ENCODE peak calls at places on chromosomes 12 and 14, in five cellular contexts. One of them, this sample, is unnamed.

GRCh38 chr12:105048315-105048714 is 35.9 kb downstream of the ALDH1L2 start:
- DNase-seq in brain microvascular endothelial cell: no peak
- DNase-seq in stimulated activated CD4-positive, alpha-beta T cell treated with anti-CD3 and anti-CD28 coated beads, TNF-alpha, amount 100 ng/mL, for 1 hour: no peak
- DNase-seq in GM19239: no peak
- DNase-seq in Peyer's patch: no peak
- DNase-seq in this sample: no peak

GRCh38 chr12:108017658-108018057 is 111.4 kb upstream of the WSCD2 start:
- DNase-seq in brain microvascular endothelial cell: no peak
- DNase-seq in stimulated activated CD4-positive, alpha-beta T cell treated with anti-CD3 and anti-CD28 coated beads, TNF-alpha, amount 100 ng/mL, for 1 hour: no peak
- DNase-seq in GM19239: no peak
- DNase-seq in Peyer's patch: no peak
- DNase-seq in this sample: no peak

GRCh38 chr12:25041006-25041741 is 92.3 kb upstream of the BCAT1 start:
- DNase-seq in brain microvascular endothelial cell: no peak
- DNase-seq in stimulated activated CD4-positive, alpha-beta T cell treated with anti-CD3 and anti-CD28 coated beads, TNF-alpha, amount 100 ng/mL, for 1 hour: no peak
- DNase-seq in GM19239: no peak
- DNase-seq in Peyer's patch: peak
- DNase-seq in this sample: no peak

GRCh38 chr12:116937640-116938039 is 26.9 kb downstream of the FBXW8 start:
- DNase-seq in brain microvascular endothelial cell: no peak
- DNase-seq in stimulated activated CD4-positive, alpha-beta T cell treated with anti-CD3 and anti-CD28 coated beads, TNF-alpha, amount 100 ng/mL, for 1 hour: no peak
- DNase-seq in GM19239: no peak
- DNase-seq in Peyer's patch: no peak
- DNase-seq in this sample: no peak

GRCh38 chr12:111997300-111997699 is 15.7 kb downstream of the TMEM116 start:
- DNase-seq in brain microvascular endothelial cell: no peak
- DNase-seq in stimulated activated CD4-positive, alpha-beta T cell treated with anti-CD3 and anti-CD28 coated beads, TNF-alpha, amount 100 ng/mL, for 1 hour: no peak
- DNase-seq in GM19239: no peak
- DNase-seq in Peyer's patch: no peak
- DNase-seq in this sample: no peak

GRCh38 chr12:85920324-85920947 is 46.3 kb downstream of the NTS start:
- DNase-seq in brain microvascular endothelial cell: no peak
- DNase-seq in stimulated activated CD4-positive, alpha-beta T cell treated with anti-CD3 and anti-CD28 coated beads, TNF-alpha, amount 100 ng/mL, for 1 hour: no peak
- DNase-seq in GM19239: no peak
- DNase-seq in Peyer's patch: no peak
- DNase-seq in this sample: no peak

GRCh38 chr12:92621833-92622232 is 81.0 kb upstream of the PLEKHG7 start:
- DNase-seq in brain microvascular endothelial cell: no peak
- DNase-seq in stimulated activated CD4-positive, alpha-beta T cell treated with anti-CD3 and anti-CD28 coated beads, TNF-alpha, amount 100 ng/mL, for 1 hour: no peak
- DNase-seq in GM19239: no peak
- DNase-seq in Peyer's patch: no peak
- DNase-seq in this sample: no peak

GRCh38 chr12:112936927-112937326 is 1.3 kb upstream of the OAS3 start:
- DNase-seq in brain microvascular endothelial cell: no peak
- DNase-seq in stimulated activated CD4-positive, alpha-beta T cell treated with anti-CD3 and anti-CD28 coated beads, TNF-alpha, amount 100 ng/mL, for 1 hour: no peak
- DNase-seq in GM19239: no peak
- DNase-seq in Peyer's patch: no peak
- DNase-seq in this sample: no peak

GRCh38 chr14:100019156-100019882 is 45.9 kb upstream of the EVL start:
- DNase-seq in brain microvascular endothelial cell: peak
- DNase-seq in stimulated activated CD4-positive, alpha-beta T cell treated with anti-CD3 and anti-CD28 coated beads, TNF-alpha, amount 100 ng/mL, for 1 hour: no peak
- DNase-seq in GM19239: no peak
- DNase-seq in Peyer's patch: no peak
- DNase-seq in this sample: peak

GRCh38 chr12:127548123-127548553 is 718.8 kb upstream of the TMEM132C start:
- DNase-seq in brain microvascular endothelial cell: peak
- DNase-seq in stimulated activated CD4-positive, alpha-beta T cell treated with anti-CD3 and anti-CD28 coated beads, TNF-alpha, amount 100 ng/mL, for 1 hour: no peak
- DNase-seq in GM19239: no peak
- DNase-seq in Peyer's patch: no peak
- DNase-seq in this sample: no peak

GRCh38 chr12:57093412-57094193 is 4.7 kb downstream of the NAB2 start:
- DNase-seq in brain microvascular endothelial cell: peak
- DNase-seq in stimulated activated CD4-positive, alpha-beta T cell treated with anti-CD3 and anti-CD28 coated beads, TNF-alpha, amount 100 ng/mL, for 1 hour: no peak
- DNase-seq in GM19239: no peak
- DNase-seq in Peyer's patch: peak
- DNase-seq in this sample: no peak

GRCh38 chr14:74350211-74350943 is 2.1 kb downstream of the VRTN start:
- DNase-seq in brain microvascular endothelial cell: no peak
- DNase-seq in stimulated activated CD4-positive, alpha-beta T cell treated with anti-CD3 and anti-CD28 coated beads, TNF-alpha, amount 100 ng/mL, for 1 hour: no peak
- DNase-seq in GM19239: no peak
- DNase-seq in Peyer's patch: no peak
- DNase-seq in this sample: no peak

GRCh38 chr14:99534863-99535262 is 53.7 kb downstream of the CCNK start:
- DNase-seq in brain microvascular endothelial cell: no peak
- DNase-seq in stimulated activated CD4-positive, alpha-beta T cell treated with anti-CD3 and anti-CD28 coated beads, TNF-alpha, amount 100 ng/mL, for 1 hour: no peak
- DNase-seq in GM19239: no peak
- DNase-seq in Peyer's patch: no peak
- DNase-seq in this sample: no peak

GRCh38 chr12:76186507-76186906 is 102.0 kb upstream of the NAP1L1 start:
- DNase-seq in brain microvascular endothelial cell: peak
- DNase-seq in stimulated activated CD4-positive, alpha-beta T cell treated with anti-CD3 and anti-CD28 coated beads, TNF-alpha, amount 100 ng/mL, for 1 hour: no peak
- DNase-seq in GM19239: no peak
- DNase-seq in Peyer's patch: no peak
- DNase-seq in this sample: no peak

GRCh38 chr14:74400919-74401503 is 25.0 kb downstream of the SYNDIG1L start:
- DNase-seq in brain microvascular endothelial cell: no peak
- DNase-seq in stimulated activated CD4-positive, alpha-beta T cell treated with anti-CD3 and anti-CD28 coated beads, TNF-alpha, amount 100 ng/mL, for 1 hour: no peak
- DNase-seq in GM19239: no peak
- DNase-seq in Peyer's patch: no peak
- DNase-seq in this sample: peak

GRCh38 chr12:71438670-71439361 is 782 bp upstream of the LGR5 start:
- DNase-seq in brain microvascular endothelial cell: peak
- DNase-seq in stimulated activated CD4-positive, alpha-beta T cell treated with anti-CD3 and anti-CD28 coated beads, TNF-alpha, amount 100 ng/mL, for 1 hour: no peak
- DNase-seq in GM19239: no peak
- DNase-seq in Peyer's patch: no peak
- DNase-seq in this sample: no peak

GRCh38 chr12:32312049-32312670 is 87.2 kb upstream of the FGD4 start:
- DNase-seq in brain microvascular endothelial cell: peak
- DNase-seq in stimulated activated CD4-positive, alpha-beta T cell treated with anti-CD3 and anti-CD28 coated beads, TNF-alpha, amount 100 ng/mL, for 1 hour: no peak
- DNase-seq in GM19239: peak
- DNase-seq in Peyer's patch: no peak
- DNase-seq in this sample: no peak

GRCh38 chr12:101563197-101563596 is 31.6 kb upstream of the MYBPC1 start:
- DNase-seq in brain microvascular endothelial cell: no peak
- DNase-seq in stimulated activated CD4-positive, alpha-beta T cell treated with anti-CD3 and anti-CD28 coated beads, TNF-alpha, amount 100 ng/mL, for 1 hour: no peak
- DNase-seq in GM19239: no peak
- DNase-seq in Peyer's patch: no peak
- DNase-seq in this sample: no peak

GRCh38 chr12:124797321-124797720 is 66.3 kb downstream of the SCARB1 start:
- DNase-seq in brain microvascular endothelial cell: no peak
- DNase-seq in stimulated activated CD4-positive, alpha-beta T cell treated with anti-CD3 and anti-CD28 coated beads, TNF-alpha, amount 100 ng/mL, for 1 hour: no peak
- DNase-seq in GM19239: no peak
- DNase-seq in Peyer's patch: no peak
- DNase-seq in this sample: no peak

GRCh38 chr12:52215587-52216031 is 17.4 kb upstream of the KRT7 start:
- DNase-seq in brain microvascular endothelial cell: peak
- DNase-seq in stimulated activated CD4-positive, alpha-beta T cell treated with anti-CD3 and anti-CD28 coated beads, TNF-alpha, amount 100 ng/mL, for 1 hour: no peak
- DNase-seq in GM19239: no peak
- DNase-seq in Peyer's patch: peak
- DNase-seq in this sample: no peak

GRCh38 chr12:6306151-6306550 is 4.3 kb upstream of the PLEKHG6 start:
- DNase-seq in brain microvascular endothelial cell: no peak
- DNase-seq in stimulated activated CD4-positive, alpha-beta T cell treated with anti-CD3 and anti-CD28 coated beads, TNF-alpha, amount 100 ng/mL, for 1 hour: no peak
- DNase-seq in GM19239: no peak
- DNase-seq in Peyer's patch: no peak
- DNase-seq in this sample: no peak

GRCh38 chr14:68607081-68607851 is 185.6 kb downstream of the ZFP36L1 start:
- DNase-seq in brain microvascular endothelial cell: no peak
- DNase-seq in stimulated activated CD4-positive, alpha-beta T cell treated with anti-CD3 and anti-CD28 coated beads, TNF-alpha, amount 100 ng/mL, for 1 hour: no peak
- DNase-seq in GM19239: no peak
- DNase-seq in Peyer's patch: no peak
- DNase-seq in this sample: no peak

GRCh38 chr12:130457215-130457614 is 119.5 kb downstream of the PIWIL1 start:
- DNase-seq in brain microvascular endothelial cell: no peak
- DNase-seq in stimulated activated CD4-positive, alpha-beta T cell treated with anti-CD3 and anti-CD28 coated beads, TNF-alpha, amount 100 ng/mL, for 1 hour: no peak
- DNase-seq in GM19239: no peak
- DNase-seq in Peyer's patch: no peak
- DNase-seq in this sample: no peak

GRCh38 chr14:95256011-95256775 is 63.5 kb downstream of the CLMN start:
- DNase-seq in brain microvascular endothelial cell: no peak
- DNase-seq in stimulated activated CD4-positive, alpha-beta T cell treated with anti-CD3 and anti-CD28 coated beads, TNF-alpha, amount 100 ng/mL, for 1 hour: no peak
- DNase-seq in GM19239: no peak
- DNase-seq in Peyer's patch: no peak
- DNase-seq in this sample: peak

GRCh38 chr12:114414031-114414865 is 8.3 kb upstream of the TBX5 start:
- DNase-seq in brain microvascular endothelial cell: no peak
- DNase-seq in stimulated activated CD4-positive, alpha-beta T cell treated with anti-CD3 and anti-CD28 coated beads, TNF-alpha, amount 100 ng/mL, for 1 hour: no peak
- DNase-seq in GM19239: no peak
- DNase-seq in Peyer's patch: no peak
- DNase-seq in this sample: no peak

GRCh38 chr12:57214398-57214781 is 2.2 kb upstream of the NXPH4 start:
- DNase-seq in brain microvascular endothelial cell: peak
- DNase-seq in stimulated activated CD4-positive, alpha-beta T cell treated with anti-CD3 and anti-CD28 coated beads, TNF-alpha, amount 100 ng/mL, for 1 hour: peak
- DNase-seq in GM19239: peak
- DNase-seq in Peyer's patch: peak
- DNase-seq in this sample: no peak

GRCh38 chr12:9180810-9181209 is 27.4 kb downstream of the PZP start:
- DNase-seq in brain microvascular endothelial cell: no peak
- DNase-seq in stimulated activated CD4-positive, alpha-beta T cell treated with anti-CD3 and anti-CD28 coated beads, TNF-alpha, amount 100 ng/mL, for 1 hour: no peak
- DNase-seq in GM19239: no peak
- DNase-seq in Peyer's patch: no peak
- DNase-seq in this sample: no peak

GRCh38 chr12:94721173-94721572 is 70.8 kb upstream of the TMCC3 start:
- DNase-seq in brain microvascular endothelial cell: no peak
- DNase-seq in stimulated activated CD4-positive, alpha-beta T cell treated with anti-CD3 and anti-CD28 coated beads, TNF-alpha, amount 100 ng/mL, for 1 hour: no peak
- DNase-seq in GM19239: peak
- DNase-seq in Peyer's patch: no peak
- DNase-seq in this sample: no peak

GRCh38 chr14:80202888-80203562 is 8.3 kb downstream of the DIO2 start:
- DNase-seq in brain microvascular endothelial cell: no peak
- DNase-seq in stimulated activated CD4-positive, alpha-beta T cell treated with anti-CD3 and anti-CD28 coated beads, TNF-alpha, amount 100 ng/mL, for 1 hour: no peak
- DNase-seq in GM19239: peak
- DNase-seq in Peyer's patch: no peak
- DNase-seq in this sample: no peak

GRCh38 chr14:33432407-33433023 is 493.8 kb downstream of the NPAS3 start:
- DNase-seq in brain microvascular endothelial cell: peak
- DNase-seq in stimulated activated CD4-positive, alpha-beta T cell treated with anti-CD3 and anti-CD28 coated beads, TNF-alpha, amount 100 ng/mL, for 1 hour: no peak
- DNase-seq in GM19239: no peak
- DNase-seq in Peyer's patch: no peak
- DNase-seq in this sample: no peak

GRCh38 chr12:104507672-104508071 is 50.9 kb downstream of the CHST11 start:
- DNase-seq in brain microvascular endothelial cell: no peak
- DNase-seq in stimulated activated CD4-positive, alpha-beta T cell treated with anti-CD3 and anti-CD28 coated beads, TNF-alpha, amount 100 ng/mL, for 1 hour: no peak
- DNase-seq in GM19239: no peak
- DNase-seq in Peyer's patch: no peak
- DNase-seq in this sample: no peak

GRCh38 chr12:57216931-57217871 is 607 bp downstream of the NXPH4 start:
- DNase-seq in brain microvascular endothelial cell: no peak
- DNase-seq in stimulated activated CD4-positive, alpha-beta T cell treated with anti-CD3 and anti-CD28 coated beads, TNF-alpha, amount 100 ng/mL, for 1 hour: no peak
- DNase-seq in GM19239: no peak
- DNase-seq in Peyer's patch: no peak
- DNase-seq in this sample: no peak

This sample was measured in putamen.